ENCODE peak calls at places on chromosomes 5 and 9, in seven cellular contexts. O is cardiac muscle cell; G is CD8-positive, alpha-beta memory T cell; B is HAP-1; Q is AG10803; N is fibroblast of lung; V is kidney epithelial cell. M is an unnamed sample.

GRCh38 chr5:74173665-74174064 is 466.9 kb downstream of the ENC1 start:
- DNase-seq in N (no peak), V (no peak), O (no peak), Q (no peak), B (no peak), G (no peak), M (no peak)

GRCh38 chr5:102845041-102845440 is 89.9 kb downstream of the PAM start:
- DNase-seq in G (no peak), O (no peak), N (no peak), B (no peak), Q (no peak), V (no peak), M (no peak)

GRCh38 chr5:93831449-93831848 is 90.0 kb upstream of the POU5F2 start:
- DNase-seq in B (no peak), O (no peak), V (peak), Q (peak), N (peak), G (no peak), M (no peak)

GRCh38 chr5:56696900-56697299 is 118.4 kb upstream of the MAP3K1 start:
- DNase-seq in B (no peak), N (no peak), Q (peak), G (no peak), V (no peak), O (no peak), M (no peak)

GRCh38 chr5:99900302-99900811 is 634.8 kb upstream of the FAM174A start:
- DNase-seq in B (no peak), O (no peak), V (peak), G (no peak), N (peak), Q (no peak), M (no peak)

GRCh38 chr5:123124495-123125171 is 35.6 kb downstream of the PRDM6 start:
- DNase-seq in Q (peak), G (no peak), N (no peak), B (no peak), V (no peak), O (no peak), M (no peak)

GRCh38 chr5:166781729-166782128 is 1509.7 kb upstream of the WWC1 start:
- DNase-seq in B (peak), G (no peak), O (peak), V (no peak), N (no peak), Q (no peak), M (no peak)

GRCh38 chr9:93801581-93802284 is 153.4 kb downstream of the BARX1 start:
- DNase-seq in B (no peak), Q (no peak), G (no peak), N (no peak), O (peak), V (no peak), M (no peak)

GRCh38 chr9:35790385-35791291 is 753 bp upstream of the NPR2 start:
- DNase-seq in Q (peak), O (peak), V (peak), B (peak), N (peak), G (peak), M (peak)

GRCh38 chr5:180366303-180366702 is 13.2 kb upstream of the GFPT2 start:
- DNase-seq in O (no peak), N (peak), B (no peak), V (no peak), G (no peak), Q (peak), M (no peak)

GRCh38 chr5:83559141-83559785 is 87.7 kb downstream of the VCAN start:
- DNase-seq in G (no peak), B (no peak), O (no peak), V (peak), N (peak), Q (no peak), M (no peak)
- H3K4me3 ChIP-seq in G (no peak), B (no peak), O (no peak), V (no peak), N (no peak), Q (no peak), M (no peak)

DNA sequence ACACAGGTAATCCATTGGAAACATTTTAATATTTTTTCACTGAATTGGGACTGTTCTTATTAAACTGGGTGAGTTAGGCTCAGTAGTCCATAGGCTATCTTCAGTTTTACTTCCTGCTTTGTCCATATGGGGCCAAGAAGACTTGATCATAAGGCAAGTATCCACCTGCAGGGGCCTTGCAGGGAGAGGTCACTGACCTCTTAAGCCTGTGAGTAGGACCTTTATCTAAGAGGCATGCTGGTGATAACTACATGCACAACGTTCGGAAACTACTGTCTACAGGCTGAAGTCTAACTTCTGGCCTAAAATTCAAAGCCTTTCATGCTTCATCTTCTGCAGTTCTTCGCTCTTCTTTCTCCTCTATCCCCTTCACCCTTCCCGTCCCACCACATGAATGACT is 60.1 kb upstream of the GRHPR start:
- DNase-seq in V (no peak), N (no peak), G (no peak), B (no peak), O (no peak), Q (no peak), M (no peak)
- H3K4me3 ChIP-seq in V (no peak), N (no peak), G (no peak), B (no peak), O (no peak), Q (no peak), M (no peak)

GRCh38 chr5:89560724-89561123 is 677.7 kb upstream of the MEF2C start:
- DNase-seq in V (peak), O (no peak), G (no peak), B (no peak), Q (no peak), N (peak), M (no peak)
- H3K4me3 ChIP-seq in V (no peak), O (no peak), G (no peak), B (no peak), Q (no peak), N (no peak), M (no peak)

DNA sequence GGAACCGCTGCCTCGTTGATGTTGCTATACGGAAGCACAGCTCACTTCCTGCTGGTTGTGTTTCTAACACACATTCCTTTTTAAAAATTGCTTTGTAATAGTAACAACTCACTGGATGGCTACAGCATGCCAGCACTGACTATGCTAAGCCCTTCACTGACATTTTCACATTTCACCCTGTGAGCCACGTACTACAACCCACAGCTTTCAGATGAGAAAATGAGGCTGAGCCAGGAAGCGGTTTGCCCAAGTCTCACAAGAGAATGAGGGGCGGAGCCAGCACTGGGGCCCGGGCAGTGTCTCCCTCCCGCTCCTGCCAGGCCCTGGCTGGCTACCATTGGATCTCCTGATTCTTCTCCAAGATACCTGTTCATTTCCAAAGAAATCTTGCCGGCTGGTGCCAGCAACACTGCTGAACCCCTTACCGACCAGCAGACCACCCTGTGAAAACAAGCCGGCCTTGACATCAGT is 38.3 kb downstream of the FAM78A start:
- DNase-seq in B (peak), N (peak), G (peak), V (peak), Q (peak), O (peak), M (no peak)
- H3K4me3 ChIP-seq in B (no peak), N (no peak), G (peak), V (no peak), Q (no peak), O (no peak), M (peak)

GRCh38 chr5:39076757-39077475 is 2.7 kb upstream of the RICTOR start:
- DNase-seq in B (no peak), N (peak), G (no peak), Q (peak), O (no peak), V (no peak), M (no peak)

GRCh38 chr5:39079147-39079546 is 4.9 kb upstream of the RICTOR start:
- DNase-seq in B (no peak), N (no peak), O (no peak), Q (no peak), G (no peak), V (no peak), M (no peak)

GRCh38 chr5:39073759-39074008 is 515 bp downstream of the RICTOR start:
- DNase-seq in Q (no peak), O (no peak), N (no peak), B (no peak), V (no peak), G (no peak), M (no peak)

GRCh38 chr5:39074009-39074886 is at the start of gene RICTOR:
- DNase-seq in V (no peak), Q (peak), B (peak), O (peak), N (peak), G (peak), M (peak)

GRCh38 chr5:39076101-39076756 is 2.0 kb upstream of the RICTOR start:
- DNase-seq in Q (no peak), N (no peak), G (no peak), O (no peak), B (no peak), V (no peak), M (no peak)
- H3K4me3 ChIP-seq in Q (no peak), N (no peak), G (no peak), O (no peak), B (no peak), V (no peak), M (no peak)